ENCODE peak calls at places on chromosomes 11 and 22, in nine cellular contexts. R is RPMI7951; Y is posterior cingulate gyrus; C is HT1080; W is fibroblast of gingiva; F is stimulated activated CD4-positive, alpha-beta T cell treated with anti-CD3 and anti-CD28 coated beads, Interleukin-4, amount 100 ng/mL, for 24 hours; N is WTC11; L is Ammon's horn; M is AG08395. S is an unnamed sample.

GRCh38 chr11:26931248-26931631 is 62.7 kb upstream of the FIBIN start:
- DNase-seq in R (peak), Y (no peak), C (no peak), W (peak), F (no peak), N (no peak), L (peak), M (peak), S (no peak)

GRCh38 chr11:8765294-8765693 is 82.7 kb downstream of the RPL27A start:
- DNase-seq in R (no peak), Y (no peak), C (peak), W (no peak), F (no peak), N (no peak), L (no peak), M (peak), S (no peak)

GRCh38 chr11:121029153-121029552 is 5.3 kb downstream of the TBCEL start:
- DNase-seq in R (no peak), Y (no peak), C (no peak), W (no peak), F (no peak), N (no peak), L (no peak), M (no peak), S (no peak)

GRCh38 chr11:79100093-79100704 is 340.6 kb downstream of the TENM4 start:
- DNase-seq in R (peak), Y (no peak), C (peak), W (peak), F (peak), N (peak), L (peak), M (peak), S (peak)

GRCh38 chr11:128548655-128549255 is 38.6 kb downstream of the ETS1 start:
- DNase-seq in R (no peak), Y (peak), C (no peak), W (peak), F (peak), N (peak), L (no peak), M (peak), S (no peak)

GRCh38 chr22:39234157-39234793 is 10.5 kb downstream of the PDGFB start:
- DNase-seq in R (peak), Y (no peak), C (no peak), W (no peak), F (no peak), N (no peak), L (no peak), M (no peak), S (no peak)

GRCh38 chr22:40050258-40050657 is 55.5 kb downstream of the FAM83F start:
- DNase-seq in R (no peak), Y (no peak), C (no peak), W (no peak), F (no peak), N (no peak), L (no peak), M (no peak), S (no peak)

GRCh38 chr11:75014129-75014528 is 25.4 kb downstream of the NEU3 start:
- DNase-seq in R (peak), Y (no peak), C (peak), W (peak), F (no peak), N (no peak), L (no peak), M (peak), S (no peak)

GRCh38 chr11:126152586-126152985 is 58.9 kb downstream of the RPUSD4 start:
- DNase-seq in R (peak), Y (no peak), C (no peak), W (peak), F (no peak), N (no peak), L (no peak), M (no peak), S (no peak)

GRCh38 chr22:19075404-19075803 is 46.8 kb downstream of the DGCR2 start:
- DNase-seq in R (no peak), Y (no peak), C (no peak), W (no peak), F (no peak), N (no peak), L (no peak), M (no peak), S (no peak)

GRCh38 chr11:100939581-100939980 is 190.0 kb downstream of the PGR start:
- DNase-seq in R (no peak), Y (no peak), C (no peak), W (peak), F (no peak), N (no peak), L (no peak), M (no peak), S (no peak)

GRCh38 chr22:39528681-39529486 is 3.7 kb downstream of the RPS19BP1 start:
- DNase-seq in R (peak), Y (peak), C (peak), W (peak), F (peak), N (peak), L (peak), M (peak), S (peak)

GRCh38 chr22:19870153-19871022 is 15.7 kb upstream of the GNB1L start:
- DNase-seq in R (no peak), Y (peak), C (no peak), W (no peak), F (no peak), N (no peak), L (no peak), M (no peak), S (peak)

GRCh38 chr11:122984186-122985011 is 2.8 kb upstream of the BSX start:
- DNase-seq in R (peak), Y (no peak), C (no peak), W (peak), F (no peak), N (peak), L (no peak), M (peak), S (peak)

GRCh38 chr11:1049431-1049891 is 12.9 kb upstream of the MUC6 start:
- DNase-seq in R (no peak), Y (no peak), C (no peak), W (no peak), F (no peak), N (no peak), L (no peak), M (no peak), S (no peak)

GRCh38 chr11:67289226-67289650 is at the start of gene ANKRD13D:
- DNase-seq in R (no peak), Y (no peak), C (no peak), W (no peak), F (no peak), N (no peak), L (peak), M (peak), S (no peak)

GRCh38 chr11:44947114-44947513 is 3.6 kb downstream of the TP53I11 start:
- DNase-seq in R (no peak), Y (no peak), C (no peak), W (no peak), F (no peak), N (no peak), L (no peak), M (no peak), S (no peak)